ENCODE peak calls at places on chromosomes 13 and 19, in four cellular contexts. A is hepatic stellate cell; T is stimulated activated CD4-positive, alpha-beta T cell treated with anti-CD3 and anti-CD28 coated beads, Interleukin-1b, Interleukin-23, amount 100 ng/mL, for 1 hour; Z is WERI-Rb-1. B is an unnamed sample.

GRCh38 chr19:3644351-3645066 is 17.9 kb upstream of the CACTIN start:
- DNase-seq in Z (no peak), A (no peak), T (no peak), B (peak; percentile 43)

GRCh38 chr19:56393119-56394012 is at the start of gene ZNF582:
- DNase-seq in T (peak; percentile 63), Z (peak; percentile 96), A (peak; percentile 95), B (peak; percentile 97)

GRCh38 chr19:42497492-42498226 is 30.6 kb downstream of the CEACAM1 start:
- DNase-seq in T (no peak), A (no peak), Z (no peak), B (no peak)

GRCh38 chr19:48926909-48927308 is 6.6 kb upstream of the DHDH start:
- DNase-seq in A (peak; percentile 85), T (no peak), Z (no peak), B (peak; percentile 86)

GRCh38 chr13:75151081-75151643 is 330.8 kb downstream of the TBC1D4 start:
- DNase-seq in A (peak; percentile 15), T (no peak), Z (no peak), B (no peak)

GRCh38 chr13:26465514-26465913 is 92.0 kb upstream of the WASF3 start:
- DNase-seq in Z (no peak), A (no peak), T (no peak), B (no peak)

GRCh38 chr13:110509478-110509926 is 52.0 kb downstream of the RAB20 start:
- DNase-seq in T (no peak), A (no peak), Z (no peak), B (no peak)

GRCh38 chr13:91302070-91302469 is 45.4 kb upstream of the MIR17HG start:
- DNase-seq in T (no peak), A (no peak), Z (no peak), B (no peak)

GRCh38 chr19:57465680-57466381 is 8.9 kb upstream of the VN1R1 start:
- DNase-seq in Z (peak; percentile 49), T (no peak), A (no peak), B (peak; percentile 35)

GRCh38 chr13:99895999-99896695 is 75.4 kb downstream of the ZIC5 start:
- DNase-seq in A (no peak), Z (no peak), T (no peak), B (no peak)

GRCh38 chr13:47594833-47595232 is 406.2 kb downstream of the SUCLA2 start:
- DNase-seq in A (no peak), Z (peak; percentile 87), T (no peak), B (no peak)

GRCh38 chr19:19752760-19753403 is 20.0 kb upstream of the ZNF14 start:
- DNase-seq in A (no peak), Z (no peak), T (no peak), B (no peak)